ENCODE peak calls at places on chromosomes 7 and 10, in four cellular contexts. M is foreskin fibroblast, X is HuH-7.5, E is nephron progenitor cell. G is an unnamed sample.

GRCh38 chr10:105241254-105241653 is 600.2 kb downstream of the SORCS3 start:
- DNase-seq in X (no peak), E (no peak), M (no peak), G (no peak)

GRCh38 chr10:17199351-17199804 is 2.1 kb downstream of the TRDMT1 start:
- DNase-seq in E (no peak), X (no peak), M (no peak), G (peak; percentile 72)

GRCh38 chr7:133300811-133301210 is 47.9 kb downstream of the EXOC4 start:
- DNase-seq in M (no peak), X (no peak), E (no peak), G (no peak)

GRCh38 chr7:82789883-82790609 is 346.5 kb upstream of the CACNA2D1 start:
- DNase-seq in E (no peak), M (peak; percentile 10), X (no peak), G (peak; percentile 1)

GRCh38 chr7:2870471-2870941 is 26.4 kb upstream of the GNA12 start:
- DNase-seq in M (peak; percentile 34), X (no peak), E (peak; percentile 66), G (peak; percentile 76)

GRCh38 chr10:133096616-133097269 is 9.0 kb downstream of the ADGRA1 start:
- DNase-seq in X (no peak), M (no peak), E (no peak), G (no peak)

GRCh38 chr7:35390146-35390545 is 136.2 kb upstream of the TBX20 start:
- DNase-seq in X (no peak), E (no peak), M (no peak), G (no peak)

GRCh38 chr10:79027147-79028055 is 41.4 kb upstream of the ZMIZ1 start:
- DNase-seq in E (no peak), M (no peak), X (no peak), G (no peak)

GRCh38 chr7:149783386-149784250 is 10.2 kb upstream of the ZNF467 start:
- DNase-seq in X (no peak), E (no peak), M (no peak), G (no peak)

GRCh38 chr7:129283938-129284337 is 59.1 kb downstream of the AHCYL2 start:
- DNase-seq in X (no peak), E (no peak), M (no peak), G (no peak)

GRCh38 chr10:15035385-15036301 is 8.1 kb upstream of the OLAH start:
- DNase-seq in E (no peak), X (no peak), M (peak; percentile 71), G (peak; percentile 82)

GRCh38 chr10:5466451-5466996 is 32.8 kb downstream of the CALML5 start:
- DNase-seq in E (no peak), X (no peak), M (peak; percentile 60), G (peak; percentile 86)

GRCh38 chr10:79588800-79589199 is 21.9 kb upstream of the SFTPA1 start:
- DNase-seq in M (no peak), E (no peak), X (no peak), G (no peak)

GRCh38 chr10:14056545-14057332 is 274.0 kb downstream of the FRMD4A start:
- DNase-seq in X (no peak), E (no peak), M (peak; percentile 96), G (peak; percentile 97)

GRCh38 chr7:147774461-147774860 is 816.1 kb upstream of the C7orf33 start:
- DNase-seq in X (no peak), M (no peak), E (no peak), G (no peak)

GRCh38 chr7:77473240-77474005 is 57.3 kb upstream of the GSAP start:
- DNase-seq in M (no peak), E (no peak), X (no peak), G (no peak)

GRCh38 chr10:92562424-92562823 is 11.5 kb downstream of the IDE start:
- DNase-seq in M (no peak), E (no peak), X (no peak), G (no peak)

GRCh38 chr7:105015631-105015965 is 1.6 kb downstream of the KMT2E start:
- DNase-seq in X (peak; percentile 41), M (no peak), E (peak; percentile 21), G (peak; percentile 48)

GRCh38 chr7:101575731-101576130 is 53.4 kb downstream of the MYL10 start:
- DNase-seq in X (no peak), E (no peak), M (no peak), G (peak; percentile 44)

GRCh38 chr10:36344816-36345215 is 702.7 kb upstream of the FZD8 start:
- DNase-seq in E (no peak), M (no peak), X (no peak), G (peak; percentile 23)

GRCh38 chr7:112699725-112700513 is 90.3 kb downstream of the TMEM168 start:
- DNase-seq in M (no peak), E (no peak), X (no peak), G (no peak)

GRCh38 chr7:155766386-155766785 is 45.9 kb downstream of the SHH start:
- DNase-seq in E (no peak), X (no peak), M (no peak), G (no peak)

GRCh38 chr7:106283831-106284515 is 810 bp downstream of the NAMPT start:
- DNase-seq in X (peak; percentile 29), M (peak; percentile 7), E (peak; percentile 58), G (peak; percentile 50)

GRCh38 chr7:113652501-113652900 is 266.3 kb downstream of the PPP1R3A start:
- DNase-seq in E (no peak), M (no peak), X (no peak), G (peak; percentile 2)

GRCh38 chr7:97418312-97418711 is 300.8 kb downstream of the SDHAF3 start:
- DNase-seq in X (peak; percentile 8), M (no peak), E (no peak), G (no peak)

GRCh38 chr7:127976056-127976455 is 55.2 kb downstream of the LRRC4 start:
- DNase-seq in E (no peak), X (no peak), M (no peak), G (no peak)

GRCh38 chr10:1631282-1631681 is 106.0 kb downstream of the ADARB2 start:
- DNase-seq in E (no peak), X (no peak), M (no peak), G (no peak)

GRCh38 chr10:100948916-100949315 is 20.4 kb upstream of the SEMA4G start:
- DNase-seq in M (no peak), E (no peak), X (no peak), G (no peak)

GRCh38 chr10:97197030-97197500 is 11.3 kb upstream of the SLIT1 start:
- DNase-seq in X (no peak), M (no peak), E (no peak), G (no peak)

GRCh38 chr10:100912013-100912608 is 652 bp upstream of the SLF2 start:
- DNase-seq in M (no peak), X (no peak), E (no peak), G (no peak)

GRCh38 chr10:43255644-43256431 is 11.0 kb downstream of the RASGEF1A start:
- DNase-seq in M (no peak), X (no peak), E (peak; percentile 37), G (peak; percentile 18)

GRCh38 chr7:55360486-55360885 is 4.7 kb upstream of the LANCL2 start:
- DNase-seq in X (no peak), E (no peak), M (no peak), G (peak; percentile 64)